ENCODE peak calls at places on chromosomes 13 and 19, in six cellular contexts. R is thoracic aorta, B is cardiac muscle cell, K is SK-N-SH, L is SJSA1, F is ovary. J is an unnamed sample. For H3K36me3, the result is how much of the 10 kb centered on the place peaks cover.

GRCh38 chr19:2680808-2681207 is 21.7 kb downstream of the GNG7 start:
- DNase-seq in R (no peak), B (no peak), K (no peak), L (no peak), F (no peak), J (peak)

GRCh38 chr19:19615086-19615485 is 3.4 kb downstream of the PBX4 start:
- DNase-seq in R (no peak), B (no peak), K (no peak), L (no peak), F (no peak), J (no peak)

GRCh38 chr19:15640294-15640903 is at the start of gene CYP4F3:
- DNase-seq in R (no peak), B (peak), K (peak), L (no peak), F (peak), J (no peak)

GRCh38 chr19:13366529-13367143 is 139.6 kb downstream of the CACNA1A start:
- DNase-seq in R (no peak), B (peak), K (peak), L (no peak), F (no peak), J (peak)

GRCh38 chr13:74062933-74063332 is 71.3 kb downstream of the KLF12 start:
- DNase-seq in R (peak), B (peak), K (no peak), L (no peak), F (peak), J (no peak)

GRCh38 chr13:113616281-113616906 is 31.8 kb downstream of the TFDP1 start:
- DNase-seq in R (no peak), B (peak), K (no peak), L (no peak), F (no peak), J (no peak)

GRCh38 chr13:110340812-110341444 is 33.8 kb downstream of the COL4A2 start:
- DNase-seq in R (peak), B (peak), K (no peak), L (peak), F (peak), J (no peak)

GRCh38 chr19:17846146-17846545 is 1.6 kb downstream of the JAK3 start:
- DNase-seq in R (no peak), B (no peak), K (no peak), L (no peak), F (no peak), J (no peak)

GRCh38 chr19:3785938-3786824 is at the start of gene MATK:
- DNase-seq in R (no peak), B (no peak), K (peak), L (no peak), F (no peak), J (peak)

DNA sequence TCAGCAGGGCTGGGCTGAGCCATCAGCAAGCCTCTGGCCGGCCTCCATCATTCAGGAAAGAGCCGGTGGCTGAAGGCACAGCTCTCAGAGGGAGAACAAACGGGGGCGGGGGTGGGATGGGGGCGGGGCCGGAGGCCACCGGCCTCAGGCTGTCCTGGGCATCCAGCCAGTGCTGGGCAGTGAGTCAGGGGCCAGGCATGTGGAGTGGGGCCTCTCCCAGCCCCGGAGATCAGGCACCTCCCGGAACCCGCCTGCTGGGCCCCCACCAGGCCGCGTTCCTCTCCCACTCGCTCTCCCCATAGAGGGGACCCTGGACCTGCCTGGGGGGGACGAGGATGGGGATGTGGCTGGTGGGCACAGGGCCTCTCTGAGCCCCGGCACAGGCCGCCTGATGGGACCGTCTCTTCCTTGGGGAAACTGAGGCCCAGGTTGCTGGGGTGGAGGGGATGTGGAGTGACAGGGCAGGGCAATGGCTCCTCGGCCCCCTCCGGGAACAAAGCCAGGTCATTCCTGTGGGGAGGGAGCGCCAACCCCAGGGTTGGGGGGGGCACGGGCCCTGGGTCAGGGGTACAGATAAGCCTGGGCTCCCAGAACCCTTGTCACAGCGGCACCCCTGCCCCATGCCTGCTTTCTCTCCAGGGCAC is 12.9 kb downstream of the SPC24 start:
- DNase-seq in R (peak), B (peak), K (peak), L (peak), F (peak), J (peak)
- H3K4me3 ChIP-seq in R (peak), B (no peak), K (peak), L (peak), F (peak), J (peak)

GRCh38 chr19:54156490-54156889 is 3.0 kb downstream of the LENG1 start:
- DNase-seq in R (no peak), B (no peak), K (no peak), L (no peak), F (no peak), J (no peak)
- H3K36me3 ChIP-seq in R (half or more), B (under half), K (half or more), L (half or more), F (under half), J (under half)

DNA sequence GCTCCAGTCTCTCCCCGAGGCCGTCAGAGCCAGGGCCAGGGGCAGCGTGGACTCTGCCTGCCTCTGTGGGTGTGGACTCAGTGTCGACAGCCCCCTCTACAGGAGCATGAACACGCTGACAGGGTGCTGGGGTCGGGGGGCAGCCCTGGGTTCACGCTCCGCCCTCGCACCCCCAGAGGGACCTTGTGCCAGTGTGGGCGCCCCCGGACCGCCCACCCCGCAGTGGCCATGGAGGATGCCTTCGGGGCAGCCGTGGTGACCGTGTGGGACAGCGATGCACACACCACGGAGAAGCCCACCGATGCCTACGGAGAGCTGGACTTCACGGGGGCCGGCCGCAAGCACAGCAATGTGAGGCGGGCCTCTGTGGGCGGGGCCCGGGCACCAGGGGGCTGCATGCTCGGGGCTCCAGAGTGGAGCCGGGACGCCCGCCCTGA is 8.3 kb downstream of the TRPM4 start:
- DNase-seq in R (no peak), B (no peak), K (peak), L (no peak), F (no peak), J (peak)
- H3K4me3 ChIP-seq in R (peak), B (no peak), K (no peak), L (no peak), F (no peak), J (peak)

GRCh38 chr19:10318807-10319426 is 3.1 kb upstream of the FDX2 start:
- DNase-seq in R (no peak), B (no peak), K (no peak), L (no peak), F (no peak), J (no peak)
- H3K36me3 ChIP-seq in R (under half), B (under half), K (under half), L (half or more), F (under half), J (under half)